ENCODE peak calls at places on chromosomes 3 and 15, in four cellular contexts. One of them, this sample, is unnamed.

GRCh38 chr3:46656778-46657556 is 36.5 kb downstream of the ALS2CL start:
- DNase-seq in MCF 10A: no peak
- DNase-seq in activated naive CD4-positive, alpha-beta T cell treated with anti-CD3 and anti-CD28 coated beads, Interleukin-2, amount 10 ng/mL, durations not matched to agents 7 days and 5 days: no peak
- DNase-seq in HTR-8/SVneo: no peak
- DNase-seq in this sample: no peak

GRCh38 chr3:56762718-56763117 is 39.0 kb downstream of the ARHGEF3 start:
- DNase-seq in HTR-8/SVneo: no peak
- DNase-seq in activated naive CD4-positive, alpha-beta T cell treated with anti-CD3 and anti-CD28 coated beads, Interleukin-2, amount 10 ng/mL, durations not matched to agents 7 days and 5 days: no peak
- DNase-seq in MCF 10A: no peak
- DNase-seq in this sample: no peak

GRCh38 chr3:62159693-62160092 is 213.7 kb downstream of the FEZF2 start:
- DNase-seq in HTR-8/SVneo: no peak
- DNase-seq in activated naive CD4-positive, alpha-beta T cell treated with anti-CD3 and anti-CD28 coated beads, Interleukin-2, amount 10 ng/mL, durations not matched to agents 7 days and 5 days: no peak
- DNase-seq in MCF 10A: no peak
- DNase-seq in this sample: peak

GRCh38 chr3:185162634-185163033 is 9.8 kb upstream of the C3orf70 start:
- DNase-seq in activated naive CD4-positive, alpha-beta T cell treated with anti-CD3 and anti-CD28 coated beads, Interleukin-2, amount 10 ng/mL, durations not matched to agents 7 days and 5 days: no peak
- DNase-seq in HTR-8/SVneo: no peak
- DNase-seq in MCF 10A: no peak
- DNase-seq in this sample: no peak

GRCh38 chr3:138440137-138440536 is 5.7 kb downstream of the ESYT3 start:
- DNase-seq in HTR-8/SVneo: no peak
- DNase-seq in MCF 10A: no peak
- DNase-seq in activated naive CD4-positive, alpha-beta T cell treated with anti-CD3 and anti-CD28 coated beads, Interleukin-2, amount 10 ng/mL, durations not matched to agents 7 days and 5 days: no peak
- DNase-seq in this sample: no peak

GRCh38 chr3:146222204-146223046 is 28.5 kb downstream of the PLSCR4 start:
- DNase-seq in activated naive CD4-positive, alpha-beta T cell treated with anti-CD3 and anti-CD28 coated beads, Interleukin-2, amount 10 ng/mL, durations not matched to agents 7 days and 5 days: no peak
- DNase-seq in MCF 10A: peak
- DNase-seq in HTR-8/SVneo: no peak
- DNase-seq in this sample: peak

GRCh38 chr3:173396191-173397041 is 1.1 kb upstream of the NLGN1 start:
- DNase-seq in HTR-8/SVneo: no peak
- DNase-seq in activated naive CD4-positive, alpha-beta T cell treated with anti-CD3 and anti-CD28 coated beads, Interleukin-2, amount 10 ng/mL, durations not matched to agents 7 days and 5 days: no peak
- DNase-seq in MCF 10A: peak
- DNase-seq in this sample: no peak

GRCh38 chr15:27846722-27847420 is 252.2 kb downstream of the OCA2 start:
- DNase-seq in HTR-8/SVneo: no peak
- DNase-seq in MCF 10A: no peak
- DNase-seq in activated naive CD4-positive, alpha-beta T cell treated with anti-CD3 and anti-CD28 coated beads, Interleukin-2, amount 10 ng/mL, durations not matched to agents 7 days and 5 days: no peak
- DNase-seq in this sample: no peak

GRCh38 chr3:57397175-57398026 is 104.9 kb upstream of the ASB14 start:
- DNase-seq in MCF 10A: peak
- DNase-seq in activated naive CD4-positive, alpha-beta T cell treated with anti-CD3 and anti-CD28 coated beads, Interleukin-2, amount 10 ng/mL, durations not matched to agents 7 days and 5 days: peak
- DNase-seq in HTR-8/SVneo: peak
- DNase-seq in this sample: peak

GRCh38 chr15:32803631-32804030 is 85.8 kb downstream of the GREM1 start:
- DNase-seq in HTR-8/SVneo: no peak
- DNase-seq in MCF 10A: no peak
- DNase-seq in activated naive CD4-positive, alpha-beta T cell treated with anti-CD3 and anti-CD28 coated beads, Interleukin-2, amount 10 ng/mL, durations not matched to agents 7 days and 5 days: no peak
- DNase-seq in this sample: no peak

GRCh38 chr3:112018712-112019111 is 15.8 kb upstream of the TMPRSS7 start:
- DNase-seq in MCF 10A: no peak
- DNase-seq in HTR-8/SVneo: no peak
- DNase-seq in activated naive CD4-positive, alpha-beta T cell treated with anti-CD3 and anti-CD28 coated beads, Interleukin-2, amount 10 ng/mL, durations not matched to agents 7 days and 5 days: no peak
- DNase-seq in this sample: no peak

GRCh38 chr3:171172070-171172469 is 145.6 kb upstream of the SLC2A2 start:
- DNase-seq in activated naive CD4-positive, alpha-beta T cell treated with anti-CD3 and anti-CD28 coated beads, Interleukin-2, amount 10 ng/mL, durations not matched to agents 7 days and 5 days: no peak
- DNase-seq in MCF 10A: no peak
- DNase-seq in HTR-8/SVneo: no peak
- DNase-seq in this sample: no peak

GRCh38 chr3:177418787-177419186 is 221.5 kb upstream of the TBL1XR1 start:
- DNase-seq in activated naive CD4-positive, alpha-beta T cell treated with anti-CD3 and anti-CD28 coated beads, Interleukin-2, amount 10 ng/mL, durations not matched to agents 7 days and 5 days: no peak
- DNase-seq in MCF 10A: no peak
- DNase-seq in HTR-8/SVneo: no peak
- DNase-seq in this sample: no peak

GRCh38 chr3:47910777-47911440 is 105.3 kb downstream of the MAP4 start:
- DNase-seq in activated naive CD4-positive, alpha-beta T cell treated with anti-CD3 and anti-CD28 coated beads, Interleukin-2, amount 10 ng/mL, durations not matched to agents 7 days and 5 days: no peak
- DNase-seq in HTR-8/SVneo: peak
- DNase-seq in MCF 10A: peak
- DNase-seq in this sample: peak

GRCh38 chr3:170785454-170785853 is 84.5 kb downstream of the RPL22L1 start:
- DNase-seq in MCF 10A: no peak
- DNase-seq in activated naive CD4-positive, alpha-beta T cell treated with anti-CD3 and anti-CD28 coated beads, Interleukin-2, amount 10 ng/mL, durations not matched to agents 7 days and 5 days: no peak
- DNase-seq in HTR-8/SVneo: no peak
- DNase-seq in this sample: no peak

GRCh38 chr3:103991461-103992115 is 1375.1 kb upstream of the ALCAM start:
- DNase-seq in HTR-8/SVneo: peak
- DNase-seq in activated naive CD4-positive, alpha-beta T cell treated with anti-CD3 and anti-CD28 coated beads, Interleukin-2, amount 10 ng/mL, durations not matched to agents 7 days and 5 days: no peak
- DNase-seq in MCF 10A: peak
- DNase-seq in this sample: no peak

GRCh38 chr15:90268415-90268814 is 2.9 kb downstream of the NGRN start:
- DNase-seq in activated naive CD4-positive, alpha-beta T cell treated with anti-CD3 and anti-CD28 coated beads, Interleukin-2, amount 10 ng/mL, durations not matched to agents 7 days and 5 days: no peak
- DNase-seq in MCF 10A: no peak
- DNase-seq in HTR-8/SVneo: no peak
- DNase-seq in this sample: no peak

GRCh38 chr3:72474775-72475174 is 373.5 kb downstream of the SHQ1 start:
- DNase-seq in HTR-8/SVneo: no peak
- DNase-seq in MCF 10A: no peak
- DNase-seq in activated naive CD4-positive, alpha-beta T cell treated with anti-CD3 and anti-CD28 coated beads, Interleukin-2, amount 10 ng/mL, durations not matched to agents 7 days and 5 days: no peak
- DNase-seq in this sample: no peak

GRCh38 chr3:150365132-150365604 is 42.9 kb upstream of the TSC22D2 start:
- DNase-seq in HTR-8/SVneo: no peak
- DNase-seq in MCF 10A: peak
- DNase-seq in activated naive CD4-positive, alpha-beta T cell treated with anti-CD3 and anti-CD28 coated beads, Interleukin-2, amount 10 ng/mL, durations not matched to agents 7 days and 5 days: no peak
- DNase-seq in this sample: no peak

GRCh38 chr3:29416514-29416913 is 135.6 kb downstream of the RBMS3 start:
- DNase-seq in MCF 10A: peak
- DNase-seq in HTR-8/SVneo: no peak
- DNase-seq in activated naive CD4-positive, alpha-beta T cell treated with anti-CD3 and anti-CD28 coated beads, Interleukin-2, amount 10 ng/mL, durations not matched to agents 7 days and 5 days: no peak
- DNase-seq in this sample: no peak

GRCh38 chr15:30953731-30954378 is 37.6 kb downstream of the MTMR10 start:
- DNase-seq in HTR-8/SVneo: peak
- DNase-seq in MCF 10A: peak
- DNase-seq in activated naive CD4-positive, alpha-beta T cell treated with anti-CD3 and anti-CD28 coated beads, Interleukin-2, amount 10 ng/mL, durations not matched to agents 7 days and 5 days: no peak
- DNase-seq in this sample: peak

GRCh38 chr3:47362704-47363103 is 18.1 kb upstream of the PTPN23 start:
- DNase-seq in MCF 10A: no peak
- DNase-seq in activated naive CD4-positive, alpha-beta T cell treated with anti-CD3 and anti-CD28 coated beads, Interleukin-2, amount 10 ng/mL, durations not matched to agents 7 days and 5 days: peak
- DNase-seq in HTR-8/SVneo: no peak
- DNase-seq in this sample: peak

GRCh38 chr3:53080612-53081205 is 34.8 kb upstream of the SFMBT1 start:
- DNase-seq in HTR-8/SVneo: no peak
- DNase-seq in activated naive CD4-positive, alpha-beta T cell treated with anti-CD3 and anti-CD28 coated beads, Interleukin-2, amount 10 ng/mL, durations not matched to agents 7 days and 5 days: no peak
- DNase-seq in MCF 10A: no peak
- DNase-seq in this sample: no peak

GRCh38 chr3:37766220-37766605 is 95.5 kb upstream of the CTDSPL start:
- DNase-seq in HTR-8/SVneo: no peak
- DNase-seq in MCF 10A: no peak
- DNase-seq in activated naive CD4-positive, alpha-beta T cell treated with anti-CD3 and anti-CD28 coated beads, Interleukin-2, amount 10 ng/mL, durations not matched to agents 7 days and 5 days: no peak
- DNase-seq in this sample: no peak

GRCh38 chr15:87955284-87955909 is 301.1 kb downstream of the NTRK3 start:
- DNase-seq in HTR-8/SVneo: no peak
- DNase-seq in MCF 10A: no peak
- DNase-seq in activated naive CD4-positive, alpha-beta T cell treated with anti-CD3 and anti-CD28 coated beads, Interleukin-2, amount 10 ng/mL, durations not matched to agents 7 days and 5 days: no peak
- DNase-seq in this sample: no peak

GRCh38 chr3:15768421-15769255 is 29.1 kb downstream of the ANKRD28 start:
- DNase-seq in MCF 10A: peak
- DNase-seq in HTR-8/SVneo: peak
- DNase-seq in activated naive CD4-positive, alpha-beta T cell treated with anti-CD3 and anti-CD28 coated beads, Interleukin-2, amount 10 ng/mL, durations not matched to agents 7 days and 5 days: no peak
- DNase-seq in this sample: peak

GRCh38 chr15:77985031-77985930 is 92.2 kb downstream of the TBC1D2B start:
- DNase-seq in activated naive CD4-positive, alpha-beta T cell treated with anti-CD3 and anti-CD28 coated beads, Interleukin-2, amount 10 ng/mL, durations not matched to agents 7 days and 5 days: no peak
- DNase-seq in HTR-8/SVneo: no peak
- DNase-seq in MCF 10A: no peak
- DNase-seq in this sample: no peak

GRCh38 chr3:114685053-114685630 is 391.3 kb downstream of the TIGIT start:
- DNase-seq in MCF 10A: no peak
- DNase-seq in HTR-8/SVneo: no peak
- DNase-seq in activated naive CD4-positive, alpha-beta T cell treated with anti-CD3 and anti-CD28 coated beads, Interleukin-2, amount 10 ng/mL, durations not matched to agents 7 days and 5 days: no peak
- DNase-seq in this sample: no peak

GRCh38 chr15:68314563-68314962 is 37.0 kb downstream of the FEM1B start:
- DNase-seq in MCF 10A: no peak
- DNase-seq in activated naive CD4-positive, alpha-beta T cell treated with anti-CD3 and anti-CD28 coated beads, Interleukin-2, amount 10 ng/mL, durations not matched to agents 7 days and 5 days: peak
- DNase-seq in HTR-8/SVneo: no peak
- DNase-seq in this sample: no peak

GRCh38 chr15:52673734-52674133 is 5.5 kb downstream of the ATOSA start:
- DNase-seq in activated naive CD4-positive, alpha-beta T cell treated with anti-CD3 and anti-CD28 coated beads, Interleukin-2, amount 10 ng/mL, durations not matched to agents 7 days and 5 days: no peak
- DNase-seq in MCF 10A: no peak
- DNase-seq in HTR-8/SVneo: no peak
- DNase-seq in this sample: no peak

GRCh38 chr15:59154268-59154667 is 49.3 kb downstream of the CCNB2 start:
- DNase-seq in activated naive CD4-positive, alpha-beta T cell treated with anti-CD3 and anti-CD28 coated beads, Interleukin-2, amount 10 ng/mL, durations not matched to agents 7 days and 5 days: no peak
- DNase-seq in MCF 10A: no peak
- DNase-seq in HTR-8/SVneo: no peak
- DNase-seq in this sample: no peak

GRCh38 chr3:61928776-61929175 is 367.4 kb downstream of the PTPRG start:
- DNase-seq in HTR-8/SVneo: no peak
- DNase-seq in activated naive CD4-positive, alpha-beta T cell treated with anti-CD3 and anti-CD28 coated beads, Interleukin-2, amount 10 ng/mL, durations not matched to agents 7 days and 5 days: no peak
- DNase-seq in MCF 10A: no peak
- DNase-seq in this sample: no peak